ENCODE peak calls at places on chromosomes 5 and 9, in six cellular contexts. Q, G, K, Z, C and R are unnamed samples.

GRCh38 chr9:4689013-4689412 is 9.6 kb downstream of the CDC37L1 start:
- DNase-seq in Q (no peak), G (no peak), K (no peak), Z (no peak), C (no peak), R (no peak)

GRCh38 chr9:72351538-72352453 is 13.2 kb downstream of the ZFAND5 start:
- DNase-seq in Q (no peak), G (no peak), K (no peak), Z (no peak), C (peak; percentile 37), R (no peak)

GRCh38 chr5:125412561-125413535 is 666.4 kb upstream of the ZNF608 start:
- DNase-seq in Q (peak; percentile 90), G (peak; percentile 81), K (no peak), Z (peak; percentile 67), C (peak; percentile 93), R (peak; percentile 94)

GRCh38 chr5:41112486-41113455 is 41.6 kb upstream of the MROH2B start:
- DNase-seq in Q (no peak), G (no peak), K (no peak), Z (no peak), C (no peak), R (peak; percentile 35)

GRCh38 chr9:79060726-79061125 is 511.0 kb upstream of the TLE4 start:
- DNase-seq in Q (no peak), G (no peak), K (no peak), Z (no peak), C (no peak), R (no peak)

GRCh38 chr9:114883709-114884108 is 46.7 kb downstream of the TNFSF8 start:
- DNase-seq in Q (no peak), G (no peak), K (no peak), Z (no peak), C (no peak), R (no peak)

GRCh38 chr5:20833081-20833627 is 845.2 kb upstream of the CDH18 start:
- DNase-seq in Q (no peak), G (no peak), K (no peak), Z (no peak), C (no peak), R (no peak)

GRCh38 chr5:136123236-136123768 is 9.3 kb upstream of the SMAD5 start:
- DNase-seq in Q (no peak), G (no peak), K (no peak), Z (no peak), C (no peak), R (peak; percentile 34)

GRCh38 chr9:20608582-20608981 is 13.7 kb downstream of the MLLT3 start:
- DNase-seq in Q (no peak), G (no peak), K (no peak), Z (no peak), C (no peak), R (no peak)

GRCh38 chr9:133691659-133692363 is 46.3 kb downstream of the SARDH start:
- DNase-seq in Q (no peak), G (no peak), K (no peak), Z (no peak), C (no peak), R (no peak)

GRCh38 chr5:87400305-87400899 is 12.3 kb downstream of the CCNH start:
- DNase-seq in Q (no peak), G (no peak), K (no peak), Z (no peak), C (peak; percentile 63), R (peak; percentile 27)

GRCh38 chr9:19028835-19029451 is 4.1 kb downstream of the SAXO1 start:
- DNase-seq in Q (no peak), G (peak; percentile 41), K (no peak), Z (no peak), C (peak; percentile 59), R (peak; percentile 83)

GRCh38 chr9:99001892-99002291 is 58.2 kb downstream of the COL15A1 start:
- DNase-seq in Q (no peak), G (no peak), K (no peak), Z (no peak), C (no peak), R (no peak)

GRCh38 chr5:350355-350754 is 28.8 kb downstream of the AHRR start:
- DNase-seq in Q (no peak), G (no peak), K (no peak), Z (no peak), C (no peak), R (no peak)

GRCh38 chr9:18706648-18707047 is 232.7 kb downstream of the ADAMTSL1 start:
- DNase-seq in Q (no peak), G (no peak), K (no peak), Z (no peak), C (no peak), R (no peak)

GRCh38 chr5:135667662-135668061 is 88.9 kb upstream of the CXCL14 start:
- DNase-seq in Q (no peak), G (no peak), K (no peak), Z (no peak), C (no peak), R (no peak)

GRCh38 chr5:3596261-3596825 is 711 bp downstream of the IRX1 start:
- DNase-seq in Q (no peak), G (no peak), K (no peak), Z (no peak), C (no peak), R (no peak)

GRCh38 chr9:79176298-79176697 is 395.5 kb upstream of the TLE4 start:
- DNase-seq in Q (no peak), G (no peak), K (no peak), Z (no peak), C (no peak), R (no peak)

GRCh38 chr5:37249820-37250175 is 622 bp upstream of the CPLANE1 start:
- DNase-seq in Q (no peak), G (no peak), K (no peak), Z (no peak), C (no peak), R (no peak)

GRCh38 chr5:176183321-176184074 is 54.7 kb upstream of the SIMC1 start:
- DNase-seq in Q (no peak), G (no peak), K (no peak), Z (no peak), C (no peak), R (no peak)

GRCh38 chr5:135704616-135705015 is 125.8 kb upstream of the CXCL14 start:
- DNase-seq in Q (no peak), G (no peak), K (no peak), Z (no peak), C (no peak), R (no peak)

GRCh38 chr9:121736964-121737462 is 85.6 kb downstream of the DAB2IP start:
- DNase-seq in Q (no peak), G (peak; percentile 91), K (no peak), Z (peak; percentile 83), C (no peak), R (no peak)

GRCh38 chr9:125536184-125537152 is 170.5 kb downstream of the MAPKAP1 start:
- DNase-seq in Q (no peak), G (no peak), K (no peak), Z (no peak), C (no peak), R (no peak)

GRCh38 chr5:14247054-14247386 is 103.9 kb downstream of the TRIO start:
- DNase-seq in Q (no peak), G (no peak), K (no peak), Z (no peak), C (no peak), R (no peak)

GRCh38 chr5:68482199-68482598 is 266.6 kb downstream of the PIK3R1 start:
- DNase-seq in Q (no peak), G (no peak), K (no peak), Z (no peak), C (no peak), R (no peak)

DNA sequence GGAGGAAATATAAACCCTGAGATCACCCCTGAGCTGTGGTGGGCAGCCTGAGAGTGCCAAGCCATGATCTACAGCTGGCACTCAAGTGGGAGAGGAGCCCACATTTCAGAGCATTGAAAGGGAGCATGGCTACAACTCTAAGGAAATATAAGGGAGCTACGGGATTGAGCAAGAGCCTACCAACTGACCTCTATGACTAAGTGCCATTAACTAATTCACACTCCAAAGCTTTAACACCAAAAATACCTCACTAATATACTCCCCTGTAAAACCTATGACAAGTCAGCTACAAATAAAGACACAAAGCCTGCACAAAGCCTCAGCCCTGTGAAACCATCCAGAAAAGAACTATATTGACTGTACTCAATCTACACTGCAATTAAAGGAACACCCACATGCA is 286.8 kb upstream of the RPS23 start:
- DNase-seq in Q (no peak), G (no peak), K (no peak), Z (no peak), C (no peak), R (no peak)
- H3K27ac ChIP-seq in Q (no peak overlapping the region), G (no peak overlapping the region), K (no peak overlapping the region), Z (no peak overlapping the region), C (no peak overlapping the region), R (no peak overlapping the region)

GRCh38 chr5:88824892-88825781 is 57.8 kb downstream of the MEF2C start:
- DNase-seq in Q (no peak), G (no peak), K (no peak), Z (no peak), C (peak; percentile 92), R (peak; percentile 89)
- H3K4me3 ChIP-seq in Q (peak overlapping the region; percentile 41), G (no peak overlapping the region), K (peak overlapping the region; percentile 64), Z (peak overlapping the region; percentile 10), C (no peak overlapping the region), R (no peak overlapping the region)

DNA sequence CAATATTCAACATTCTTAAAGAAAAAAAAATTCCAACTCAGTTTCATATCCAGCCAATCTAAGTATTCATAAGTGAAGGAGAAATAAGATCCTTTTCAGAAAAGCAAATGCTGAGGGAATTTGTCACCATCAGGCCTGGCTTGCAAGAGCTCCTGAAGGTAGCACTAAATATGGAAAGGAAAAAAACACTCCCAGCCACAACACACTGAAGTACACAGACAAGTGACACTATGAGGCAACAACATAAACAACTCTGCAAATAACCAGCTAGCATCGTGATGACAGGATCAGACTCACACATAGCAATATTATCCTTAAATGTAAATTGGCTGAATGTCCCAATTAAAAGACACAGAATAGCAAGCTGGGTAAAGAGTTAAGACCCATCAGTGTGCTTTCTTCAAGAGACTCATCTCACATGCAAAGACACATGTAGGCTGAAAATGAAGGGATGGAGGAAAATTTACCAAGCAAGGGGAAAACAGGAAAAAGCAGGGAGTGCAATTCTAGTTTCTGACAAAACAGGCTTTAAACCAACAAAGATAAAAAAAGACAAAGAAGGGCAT is 33.1 kb downstream of the ANKRD33B start:
- DNase-seq in Q (no peak), G (no peak), K (no peak), Z (no peak), C (no peak), R (no peak)
- H3K27ac ChIP-seq in Q (peak overlapping the region; percentile 49), G (no peak overlapping the region), K (peak overlapping the region; percentile 46), Z (no peak overlapping the region), C (no peak overlapping the region), R (no peak overlapping the region)

GRCh38 chr5:101783241-101784095 is 512.6 kb downstream of the SLCO4C1 start:
- DNase-seq in Q (no peak), G (no peak), K (no peak), Z (no peak), C (no peak), R (peak; percentile 0)
- H3K4me3 ChIP-seq in Q (peak overlapping the region; percentile 41), G (peak overlapping the region; percentile 39), K (no peak overlapping the region), Z (peak overlapping the region; percentile 40), C (no peak overlapping the region), R (peak overlapping the region; percentile 53)

GRCh38 chr5:141510160-141510559 is 21.3 kb downstream of the PCDHGC5 start:
- DNase-seq in Q (no peak), G (no peak), K (no peak), Z (no peak), C (no peak), R (no peak)
- H3K27ac ChIP-seq in Q (peak overlapping the region; percentile 95), G (no peak overlapping the region), K (peak overlapping the region; percentile 90), Z (peak overlapping the region; percentile 76), C (no peak overlapping the region), R (no peak overlapping the region)

GRCh38 chr9:134885647-134886412 is 5.2 kb downstream of the FCN2 start:
- DNase-seq in Q (no peak), G (no peak), K (no peak), Z (peak; percentile 20), C (no peak), R (no peak)
- H3K4me3 ChIP-seq in Q (no peak overlapping the region), G (no peak overlapping the region), K (no peak overlapping the region), Z (no peak overlapping the region), C (no peak overlapping the region), R (no peak overlapping the region)

GRCh38 chr9:123049589-123050222 is 16.2 kb downstream of the GPR21 start:
- DNase-seq in Q (no peak), G (peak; percentile 36), K (no peak), Z (no peak), C (peak; percentile 97), R (peak; percentile 52)
- H3K27ac ChIP-seq in Q (peak overlapping the region; percentile 69), G (peak overlapping the region; percentile 56), K (no peak overlapping the region), Z (no peak overlapping the region), C (no peak overlapping the region), R (no peak overlapping the region)